ENCODE peak calls at places on chromosomes 13 and 19, in four cellular contexts. One of them, this sample, is unnamed.

GRCh38 chr13:42885325-42885724 is 103.9 kb downstream of the FAM216B start:
- DNase-seq in ACHN: no peak
- DNase-seq in transverse colon: no peak
- DNase-seq in T-helper 1 cell: no peak
- DNase-seq in this sample: no peak

GRCh38 chr19:6103217-6103644 is 7.1 kb downstream of the RFX2 start:
- DNase-seq in ACHN: no peak
- DNase-seq in transverse colon: peak; percentile 56
- DNase-seq in T-helper 1 cell: no peak
- DNase-seq in this sample: no peak

GRCh38 chr13:89925107-89925506 is 1422.4 kb upstream of the MIR17HG start:
- DNase-seq in ACHN: peak; percentile 49
- DNase-seq in transverse colon: no peak
- DNase-seq in T-helper 1 cell: no peak
- DNase-seq in this sample: peak; percentile 55

GRCh38 chr13:113561417-113562084 is 23.0 kb upstream of the TFDP1 start:
- DNase-seq in ACHN: no peak
- DNase-seq in transverse colon: no peak
- DNase-seq in T-helper 1 cell: no peak
- DNase-seq in this sample: no peak

GRCh38 chr13:53460776-53461175 is 432.2 kb downstream of the OLFM4 start:
- DNase-seq in ACHN: no peak
- DNase-seq in transverse colon: no peak
- DNase-seq in T-helper 1 cell: no peak
- DNase-seq in this sample: no peak

GRCh38 chr13:36343766-36344165 is 2.4 kb downstream of the SPART start:
- DNase-seq in ACHN: no peak
- DNase-seq in transverse colon: no peak
- DNase-seq in T-helper 1 cell: no peak
- DNase-seq in this sample: no peak

GRCh38 chr19:41774515-41774980 is 19.2 kb downstream of the CEACAM6 start:
- DNase-seq in ACHN: no peak
- DNase-seq in transverse colon: peak; percentile 84
- DNase-seq in T-helper 1 cell: peak; percentile 30
- DNase-seq in this sample: no peak

GRCh38 chr19:3983936-3984583 is 1.2 kb downstream of the EEF2 start:
- DNase-seq in ACHN: peak; percentile 61
- DNase-seq in transverse colon: peak; percentile 70
- DNase-seq in T-helper 1 cell: no peak
- DNase-seq in this sample: peak; percentile 66

GRCh38 chr13:73970413-73971055 is 163.7 kb downstream of the KLF12 start:
- DNase-seq in ACHN: no peak
- DNase-seq in transverse colon: no peak
- DNase-seq in T-helper 1 cell: no peak
- DNase-seq in this sample: no peak

GRCh38 chr19:3389876-3390361 is 23.5 kb downstream of the NFIC start:
- DNase-seq in ACHN: no peak
- DNase-seq in transverse colon: no peak
- DNase-seq in T-helper 1 cell: no peak
- DNase-seq in this sample: no peak

GRCh38 chr13:26759907-26760834 is at the start of gene GPR12:
- DNase-seq in ACHN: no peak
- DNase-seq in transverse colon: no peak
- DNase-seq in T-helper 1 cell: no peak
- DNase-seq in this sample: peak; percentile 10

GRCh38 chr13:112444001-112444311 is 67.8 kb downstream of the SPACA7 start:
- DNase-seq in ACHN: peak; percentile 54
- DNase-seq in transverse colon: peak; percentile 71
- DNase-seq in T-helper 1 cell: no peak
- DNase-seq in this sample: peak; percentile 73

GRCh38 chr19:38658462-38659306 is 11.2 kb downstream of the ACTN4 start:
- DNase-seq in ACHN: peak; percentile 98
- DNase-seq in transverse colon: peak; percentile 56
- DNase-seq in T-helper 1 cell: no peak
- DNase-seq in this sample: peak; percentile 70

GRCh38 chr13:110953416-110953815 is 38.5 kb upstream of the ANKRD10 start:
- DNase-seq in ACHN: no peak
- DNase-seq in transverse colon: no peak
- DNase-seq in T-helper 1 cell: no peak
- DNase-seq in this sample: no peak

GRCh38 chr19:38639679-38640078 is 7.8 kb upstream of the ACTN4 start:
- DNase-seq in ACHN: no peak
- DNase-seq in transverse colon: no peak
- DNase-seq in T-helper 1 cell: no peak
- DNase-seq in this sample: no peak

GRCh38 chr13:45299194-45299593 is 41.8 kb downstream of the TPT1 start:
- DNase-seq in ACHN: no peak
- DNase-seq in transverse colon: no peak
- DNase-seq in T-helper 1 cell: no peak
- DNase-seq in this sample: no peak